ENCODE peak calls at places on chromosomes 16 and 17, in ten cellular contexts. V is gastrocnemius medialis, O is fibroblast of the aortic adventitia, D is thoracic aorta, U is pancreas, W is testis, T is colonic mucosa, G is heart right ventricle, A is PC-3, Z is left ventricle myocardium inferior. S is an unnamed sample.

GRCh38 chr17:48995871-48996695 is 1.1 kb upstream of the IGF2BP1 start:
- DNase-seq in V (no peak), O (no peak), D (no peak), U (no peak), W (peak), T (no peak), G (no peak), A (no peak), Z (no peak), S (no peak)

GRCh38 chr16:58176608-58177346 is 21.1 kb downstream of the CSNK2A2 start:
- DNase-seq in V (no peak), O (no peak), D (no peak), U (no peak), W (no peak), T (no peak), G (no peak), A (no peak), Z (no peak), S (no peak)

GRCh38 chr17:31211352-31212012 is 85.6 kb downstream of the OMG start:
- DNase-seq in V (no peak), O (no peak), D (no peak), U (no peak), W (no peak), T (no peak), G (no peak), A (peak), Z (no peak), S (no peak)

GRCh38 chr16:68355447-68356248 is 44.8 kb downstream of the PRMT7 start:
- DNase-seq in V (no peak), O (no peak), D (no peak), U (no peak), W (no peak), T (no peak), G (no peak), A (no peak), Z (no peak), S (no peak)

GRCh38 chr17:50664788-50665458 is 30.2 kb downstream of the ABCC3 start:
- DNase-seq in V (no peak), O (no peak), D (no peak), U (no peak), W (no peak), T (no peak), G (no peak), A (no peak), Z (no peak), S (no peak)

GRCh38 chr17:79565606-79566250 is 45.1 kb downstream of the RBFOX3 start:
- DNase-seq in V (no peak), O (no peak), D (no peak), U (no peak), W (no peak), T (no peak), G (no peak), A (no peak), Z (no peak), S (no peak)

GRCh38 chr16:57803413-57803990 is 1.2 kb upstream of the KIFC3 start:
- DNase-seq in V (no peak), O (peak), D (no peak), U (no peak), W (no peak), T (no peak), G (peak), A (no peak), Z (peak), S (no peak)

GRCh38 chr17:39144414-39144813 is 7.0 kb downstream of the PLXDC1 start:
- DNase-seq in V (peak), O (peak), D (no peak), U (peak), W (peak), T (peak), G (peak), A (peak), Z (peak), S (peak)

GRCh38 chr17:67044016-67044772 is at the start of gene CACNG1:
- DNase-seq in V (peak), O (no peak), D (no peak), U (no peak), W (no peak), T (no peak), G (no peak), A (no peak), Z (no peak), S (no peak)

GRCh38 chr17:50297407-50297865 is 23.2 kb downstream of the TMEM92 start:
- DNase-seq in V (peak), O (peak), D (peak), U (peak), W (peak), T (peak), G (peak), A (peak), Z (peak), S (peak)

GRCh38 chr17:77822302-77823030 is 136.0 kb upstream of the TNRC6C start:
- DNase-seq in V (no peak), O (peak), D (no peak), U (no peak), W (no peak), T (peak), G (peak), A (no peak), Z (peak), S (no peak)

GRCh38 chr16:1613728-1614225 is 1.6 kb downstream of the CRAMP1 start:
- DNase-seq in V (no peak), O (peak), D (no peak), U (no peak), W (peak), T (peak), G (no peak), A (no peak), Z (no peak), S (peak)

GRCh38 chr17:74239169-74239568 is 25.8 kb downstream of the TTYH2 start:
- DNase-seq in V (no peak), O (peak), D (peak), U (no peak), W (no peak), T (peak), G (no peak), A (no peak), Z (peak), S (peak)

GRCh38 chr16:78184554-78185183 is 85.2 kb downstream of the WWOX start:
- DNase-seq in V (no peak), O (no peak), D (no peak), U (no peak), W (no peak), T (no peak), G (no peak), A (peak), Z (no peak), S (no peak)

GRCh38 chr16:80526418-80527061 is 14.3 kb upstream of the DYNLRB2 start:
- DNase-seq in V (no peak), O (peak), D (no peak), U (no peak), W (peak), T (peak), G (no peak), A (peak), Z (no peak), S (no peak)

GRCh38 chr17:58679263-58680037 is 12.4 kb downstream of the TEX14 start:
- DNase-seq in V (no peak), O (peak), D (no peak), U (no peak), W (no peak), T (no peak), G (no peak), A (peak), Z (no peak), S (no peak)

GRCh38 chr16:19879241-19879792 is 5.3 kb downstream of the GPRC5B start:
- DNase-seq in V (peak), O (peak), D (no peak), U (peak), W (no peak), T (no peak), G (no peak), A (no peak), Z (peak), S (peak)

GRCh38 chr17:49214665-49215360 is 4.3 kb downstream of the ABI3 start:
- DNase-seq in V (no peak), O (no peak), D (no peak), U (peak), W (peak), T (no peak), G (peak), A (no peak), Z (no peak), S (no peak)

GRCh38 chr16:77571463-77571862 is 136.6 kb upstream of the ADAMTS18 start:
- DNase-seq in V (no peak), O (no peak), D (no peak), U (no peak), W (no peak), T (no peak), G (no peak), A (no peak), Z (no peak), S (no peak)

GRCh38 chr17:72476575-72476986 is 355.8 kb downstream of the SOX9 start:
- DNase-seq in V (no peak), O (no peak), D (no peak), U (peak), W (no peak), T (no peak), G (no peak), A (no peak), Z (no peak), S (no peak)

GRCh38 chr16:12235110-12235509 is 258.6 kb downstream of the SNX29 start:
- DNase-seq in V (no peak), O (no peak), D (no peak), U (no peak), W (no peak), T (no peak), G (no peak), A (no peak), Z (no peak), S (no peak)

GRCh38 chr17:21373696-21374454 is 2.3 kb upstream of the KCNJ12 start:
- DNase-seq in V (no peak), O (no peak), D (no peak), U (no peak), W (no peak), T (no peak), G (no peak), A (no peak), Z (no peak), S (no peak)

GRCh38 chr16:17379121-17379571 is 91.6 kb downstream of the XYLT1 start:
- DNase-seq in V (no peak), O (peak), D (no peak), U (no peak), W (peak), T (no peak), G (peak), A (no peak), Z (peak), S (no peak)

GRCh38 chr16:77585379-77585778 is 136.9 kb upstream of the NUDT7 start:
- DNase-seq in V (no peak), O (peak), D (no peak), U (no peak), W (no peak), T (no peak), G (no peak), A (no peak), Z (no peak), S (no peak)

GRCh38 chr16:11669380-11670146 is 1.3 kb downstream of the SNN start:
- DNase-seq in V (no peak), O (peak), D (no peak), U (peak), W (no peak), T (no peak), G (peak), A (no peak), Z (peak), S (peak)

GRCh38 chr17:78366109-78366848 is 6.4 kb upstream of the SOCS3 start:
- DNase-seq in V (no peak), O (no peak), D (no peak), U (no peak), W (peak), T (no peak), G (no peak), A (no peak), Z (no peak), S (no peak)

GRCh38 chr16:70573451-70574121 is 50.0 kb downstream of the SF3B3 start:
- DNase-seq in V (peak), O (peak), D (no peak), U (peak), W (peak), T (no peak), G (peak), A (peak), Z (peak), S (peak)

GRCh38 chr17:41531993-41532392 is 3.9 kb upstream of the KRT19 start:
- DNase-seq in V (no peak), O (no peak), D (no peak), U (no peak), W (no peak), T (no peak), G (no peak), A (no peak), Z (no peak), S (no peak)

GRCh38 chr17:41529491-41529915 is 1.4 kb upstream of the KRT19 start:
- DNase-seq in V (no peak), O (no peak), D (no peak), U (no peak), W (no peak), T (no peak), G (no peak), A (no peak), Z (no peak), S (no peak)

GRCh38 chr17:41532947-41533570 is 5.0 kb upstream of the KRT19 start:
- DNase-seq in V (no peak), O (no peak), D (no peak), U (no peak), W (no peak), T (no peak), G (no peak), A (no peak), Z (no peak), S (no peak)

GRCh38 chr17:41528959-41529353 is 848 bp upstream of the KRT19 start:
- DNase-seq in V (no peak), O (no peak), D (no peak), U (no peak), W (no peak), T (peak), G (no peak), A (no peak), Z (no peak), S (no peak)

GRCh38 chr17:41530062-41531048 is 2.2 kb upstream of the KRT19 start:
- DNase-seq in V (no peak), O (peak), D (peak), U (no peak), W (no peak), T (peak), G (no peak), A (peak), Z (no peak), S (no peak)
- H3K4me3 ChIP-seq in V (no peak), O (no peak), D (no peak), U (no peak), W (no peak), T (no peak), G (no peak), A (peak), Z (no peak), S (no peak)

GRCh38 chr17:29862951-29863350 is 67.1 kb downstream of the SSH2 start:
- DNase-seq in V (no peak), O (no peak), D (no peak), U (no peak), W (no peak), T (no peak), G (no peak), A (no peak), Z (no peak), S (no peak)
- TF ChIP-seq CTCF in V (no peak), O (no peak), D (no peak), U (no peak), W (no peak), T (no peak), G (no peak), A (no peak), Z (no peak), S (no peak)

DNA sequence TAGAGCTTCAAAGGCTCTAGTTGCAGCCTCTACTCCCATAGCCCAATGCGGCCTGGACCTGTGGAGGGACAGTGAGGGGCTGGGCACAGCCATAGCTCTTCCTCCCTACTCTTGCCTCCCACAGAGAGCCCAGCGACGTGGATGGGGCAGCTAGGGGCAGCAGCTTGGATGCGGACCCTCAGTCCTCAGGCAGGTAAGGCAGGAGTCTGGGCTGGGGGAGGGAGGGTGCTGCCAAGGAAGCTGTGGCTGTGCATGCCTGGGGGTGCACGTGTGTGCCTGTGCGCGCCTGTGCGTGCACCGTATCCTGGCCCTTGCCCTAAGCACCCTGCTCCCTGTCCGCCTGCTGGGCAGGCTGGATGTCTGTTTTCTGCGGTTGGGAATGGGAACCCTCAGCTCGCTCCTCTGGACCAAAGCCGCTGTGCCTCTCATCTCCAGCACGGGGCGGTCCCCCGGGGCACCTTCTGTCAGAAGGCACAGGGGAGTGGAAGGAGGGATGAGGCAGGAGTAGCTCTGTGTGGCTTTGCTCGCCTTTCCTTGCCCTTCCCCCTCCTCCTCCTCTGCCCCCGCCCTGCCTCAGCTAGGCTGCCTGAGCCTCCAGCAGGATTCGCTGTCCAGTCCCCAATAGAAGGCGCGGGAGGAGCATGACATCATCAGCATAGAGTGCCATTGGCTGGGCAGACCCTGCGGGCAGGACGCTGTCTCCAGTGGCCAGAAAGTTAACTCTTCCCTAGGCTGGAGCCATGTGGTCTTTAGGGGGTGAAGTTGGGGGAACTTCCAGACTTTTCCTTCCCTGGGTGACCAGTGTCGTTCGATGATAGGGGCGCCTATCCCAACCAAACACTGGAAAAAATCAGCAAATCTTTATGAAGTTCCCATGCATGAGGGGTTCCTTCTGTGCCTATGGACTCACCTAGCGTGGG is 797 bp downstream of the PRCD start:
- DNase-seq in V (peak), O (peak), D (peak), U (peak), W (peak), T (peak), G (peak), A (peak), Z (peak), S (peak)
- H3K4me3 ChIP-seq in V (peak), O (peak), D (peak), U (peak), W (no peak), T (peak), G (peak), A (peak), Z (peak), S (no peak)

GRCh38 chr16:56041556-56042140 is 149.6 kb upstream of the GNAO1 start:
- DNase-seq in V (no peak), O (no peak), D (no peak), U (no peak), W (peak), T (no peak), G (no peak), A (peak), Z (no peak), S (no peak)
- TF ChIP-seq CTCF in V (no peak), O (no peak), D (peak), U (peak), W (peak), T (no peak), G (peak), A (peak), Z (peak), S (no peak)

S was measured in lower leg skin.